ENCODE peak calls at places on chromosome 16, in nine cellular contexts. R is PC-3, J is uterus, V is heart left ventricle, X is A549, O is dorsolateral prefrontal cortex, Z is pancreas, H is transverse colon, Q is MM.1S. G is an unnamed sample.

GRCh38 chr16:67801889-67802288 is 4.5 kb downstream of the RANBP10 start:
- DNase-seq in R (no peak), J (no peak), V (no peak), X (no peak), O (no peak), Z (no peak), H (no peak), Q (no peak), G (no peak)

GRCh38 chr16:12497558-12497957 is 306.1 kb downstream of the CPPED1 start:
- DNase-seq in R (no peak), J (no peak), V (no peak), X (no peak), O (no peak), Z (no peak), H (no peak), Q (no peak), G (no peak)

GRCh38 chr16:50613281-50613991 is 65.2 kb downstream of the NKD1 start:
- DNase-seq in R (no peak), J (peak), V (no peak), X (no peak), O (no peak), Z (peak), H (no peak), Q (no peak), G (peak)

GRCh38 chr16:48963306-48963705 is 318.3 kb downstream of the CBLN1 start:
- DNase-seq in R (peak), J (no peak), V (no peak), X (peak), O (no peak), Z (no peak), H (no peak), Q (no peak), G (no peak)

GRCh38 chr16:81280393-81280792 is 34.4 kb upstream of the GAN start:
- DNase-seq in R (peak), J (no peak), V (no peak), X (no peak), O (no peak), Z (no peak), H (no peak), Q (no peak), G (no peak)

GRCh38 chr16:8537691-8538342 is 52.5 kb downstream of the TMEM114 start:
- DNase-seq in R (no peak), J (no peak), V (no peak), X (no peak), O (no peak), Z (no peak), H (no peak), Q (no peak), G (no peak)

GRCh38 chr16:66845080-66845410 is 831 bp downstream of the CA7 start:
- DNase-seq in R (no peak), J (peak), V (no peak), X (no peak), O (no peak), Z (no peak), H (no peak), Q (no peak), G (no peak)

GRCh38 chr16:4805231-4805630 is 2.8 kb upstream of the ROGDI start:
- DNase-seq in R (no peak), J (no peak), V (peak), X (no peak), O (no peak), Z (no peak), H (no peak), Q (no peak), G (no peak)

GRCh38 chr16:81497690-81498089 is 53.1 kb downstream of the CMIP start:
- DNase-seq in R (no peak), J (no peak), V (no peak), X (no peak), O (peak), Z (peak), H (no peak), Q (no peak), G (no peak)

GRCh38 chr16:30065943-30066881 is 652 bp downstream of the ALDOA start:
- DNase-seq in R (no peak), J (no peak), V (no peak), X (peak), O (no peak), Z (peak), H (peak), Q (no peak), G (no peak)

GRCh38 chr16:55672471-55672870 is 16.7 kb downstream of the SLC6A2 start:
- DNase-seq in R (no peak), J (peak), V (no peak), X (no peak), O (no peak), Z (no peak), H (no peak), Q (no peak), G (no peak)

GRCh38 chr16:30088237-30088831 is 3.4 kb downstream of the TBX6 start:
- DNase-seq in R (no peak), J (no peak), V (peak), X (no peak), O (no peak), Z (peak), H (no peak), Q (no peak), G (no peak)

DNA sequence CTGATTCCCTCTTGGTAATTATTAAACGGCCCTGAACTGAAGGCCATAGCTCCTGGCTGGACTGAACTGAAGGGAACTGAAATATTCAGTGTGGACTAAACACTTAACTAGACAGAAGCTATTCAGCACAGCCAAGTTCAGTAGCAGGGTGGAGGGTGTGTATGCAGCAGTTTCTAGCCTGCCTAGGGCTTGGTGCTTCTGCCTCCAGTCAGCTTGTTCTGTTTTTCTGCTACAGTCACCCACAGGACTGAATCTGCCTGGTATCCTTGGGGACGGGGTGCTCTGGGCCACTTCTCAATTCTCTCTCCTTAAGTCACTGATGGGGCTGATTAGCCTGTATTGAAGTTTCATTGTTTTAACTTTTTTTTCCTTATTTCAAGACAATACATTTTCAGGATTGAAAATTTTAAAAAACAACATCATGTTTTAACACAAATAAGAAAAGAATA is 77.1 kb downstream of the WWP2 start:
- DNase-seq in R (no peak), J (no peak), V (no peak), X (no peak), O (peak), Z (no peak), H (peak), Q (no peak), G (no peak)
- H3K27ac ChIP-seq in R (no peak), J (no peak), V (peak), X (no peak), O (peak), Z (peak), H (peak), Q (no peak), G (peak)

GRCh38 chr16:13926507-13926906 is 6.6 kb downstream of the ERCC4 start:
- DNase-seq in R (peak), J (no peak), V (no peak), X (no peak), O (no peak), Z (no peak), H (no peak), Q (no peak), G (no peak)
- H3K4me3 ChIP-seq in R (no peak), J (no peak), V (no peak), X (no peak), O (no peak), Z (no peak), H (no peak), Q (no peak), G (no peak)

DNA sequence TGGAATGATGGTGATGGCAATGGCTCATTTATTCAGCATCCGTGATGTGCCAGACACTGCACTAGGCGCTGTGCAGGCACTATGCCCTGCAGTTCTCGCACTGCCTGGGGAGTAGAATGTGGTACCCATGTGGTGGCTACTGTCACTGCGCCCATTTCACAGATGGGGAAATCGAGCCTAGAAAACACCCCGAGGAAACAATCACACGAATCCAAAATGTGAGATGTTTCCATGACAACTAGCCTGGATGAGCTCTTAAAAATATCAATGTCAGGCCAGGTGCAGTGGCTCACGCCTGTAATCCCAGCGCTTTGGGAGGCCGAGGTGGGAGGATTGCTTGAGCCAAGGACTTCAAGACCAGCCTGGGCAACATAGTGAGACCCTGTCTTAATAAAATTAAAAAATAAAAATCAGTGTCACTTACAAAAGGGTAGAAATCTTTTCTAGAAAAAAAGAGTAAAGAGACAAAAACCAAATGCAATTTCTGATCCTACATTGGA is 57.9 kb upstream of the TNRC6A start:
- DNase-seq in R (no peak), J (no peak), V (no peak), X (no peak), O (no peak), Z (no peak), H (no peak), Q (no peak), G (no peak)
- TF ChIP-seq CTCF in R (no peak), J (no peak), V (no peak), X (no peak), O (no peak), Z (no peak), H (no peak), Q (no peak), G (no peak)

GRCh38 chr16:82633964-82634600 is 7.3 kb downstream of the CDH13 start:
- DNase-seq in R (peak), J (no peak), V (peak), X (no peak), O (peak), Z (no peak), H (peak), Q (no peak), G (no peak)

GRCh38 chr16:82634955-82635610 is 8.3 kb downstream of the CDH13 start:
- DNase-seq in R (no peak), J (no peak), V (no peak), X (no peak), O (no peak), Z (no peak), H (no peak), Q (no peak), G (no peak)

GRCh38 chr16:82636958-82637357 is 10.2 kb downstream of the CDH13 start:
- DNase-seq in R (no peak), J (no peak), V (no peak), X (no peak), O (no peak), Z (no peak), H (no peak), Q (no peak), G (no peak)

GRCh38 chr16:82638095-82638798 is 11.5 kb downstream of the CDH13 start:
- DNase-seq in R (peak), J (no peak), V (no peak), X (no peak), O (no peak), Z (no peak), H (no peak), Q (no peak), G (no peak)

GRCh38 chr16:82636485-82636884 is 9.7 kb downstream of the CDH13 start:
- DNase-seq in R (no peak), J (no peak), V (no peak), X (no peak), O (no peak), Z (no peak), H (no peak), Q (no peak), G (no peak)
- H3K27ac ChIP-seq in R (no peak), J (no peak), V (no peak), X (no peak), O (no peak), Z (no peak), H (peak), Q (no peak), G (no peak)

GRCh38 chr16:28834873-28835863 is 11.0 kb downstream of the TUFM start:
- DNase-seq in R (no peak), J (no peak), V (no peak), X (no peak), O (no peak), Z (peak), H (no peak), Q (no peak), G (no peak)

GRCh38 chr16:28838558-28838918 is 7.6 kb downstream of the TUFM start:
- DNase-seq in R (no peak), J (no peak), V (no peak), X (no peak), O (no peak), Z (no peak), H (no peak), Q (no peak), G (no peak)

GRCh38 chr16:28835864-28836760 is 10.0 kb downstream of the TUFM start:
- DNase-seq in R (no peak), J (no peak), V (no peak), X (no peak), O (no peak), Z (peak), H (no peak), Q (no peak), G (no peak)

GRCh38 chr16:28837672-28838557 is 8.2 kb downstream of the TUFM start:
- DNase-seq in R (no peak), J (no peak), V (no peak), X (no peak), O (no peak), Z (no peak), H (no peak), Q (no peak), G (no peak)

DNA sequence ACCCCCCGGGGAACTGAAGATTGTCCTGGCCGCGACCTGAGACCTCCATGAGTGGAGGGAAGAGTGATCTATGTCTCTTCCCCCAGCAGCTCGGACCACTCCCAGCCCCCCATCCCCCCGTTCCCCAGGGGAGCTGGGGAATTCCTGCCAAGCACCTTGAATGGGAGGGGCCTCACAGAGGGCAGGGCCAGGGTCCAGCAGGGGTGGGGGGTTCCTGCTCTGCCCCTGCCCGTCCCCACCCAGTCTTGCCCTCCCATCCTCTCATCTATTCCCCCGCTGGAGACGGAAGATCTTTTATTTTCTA is 9.4 kb downstream of the TUFM start:
- DNase-seq in R (no peak), J (no peak), V (no peak), X (no peak), O (no peak), Z (no peak), H (no peak), Q (no peak), G (no peak)
- H3K4me3 ChIP-seq in R (no peak), J (no peak), V (no peak), X (no peak), O (no peak), Z (no peak), H (no peak), Q (no peak), G (no peak)

DNA sequence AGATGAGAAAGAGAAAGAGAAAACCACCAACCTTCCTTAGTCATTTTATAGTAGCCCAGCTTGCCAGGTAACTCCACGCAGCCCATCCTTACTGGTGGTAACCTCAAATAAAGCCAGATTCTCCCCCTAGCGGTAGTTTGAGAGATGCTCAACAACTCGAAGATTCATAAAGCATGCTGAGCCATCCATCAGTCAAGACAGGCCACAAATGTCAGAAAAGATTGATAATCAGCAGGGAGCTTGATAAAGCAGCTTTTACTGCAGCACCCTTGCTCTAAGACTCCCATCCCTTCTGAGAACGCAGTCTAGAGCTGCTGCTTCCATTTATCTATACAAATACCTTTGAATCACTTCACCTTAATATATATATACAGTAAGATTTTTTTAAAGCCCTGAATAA is 451.5 kb upstream of the HSBP1 start:
- DNase-seq in R (peak), J (no peak), V (no peak), X (peak), O (no peak), Z (no peak), H (no peak), Q (peak), G (no peak)
- TF ChIP-seq CTCF in R (peak), J (peak), V (peak), X (peak), O (peak), Z (peak), H (peak), Q (peak), G (peak)

GRCh38 chr16:70522216-70523000 is 946 bp downstream of the COG4 start:
- DNase-seq in R (no peak), J (no peak), V (no peak), X (no peak), O (no peak), Z (no peak), H (no peak), Q (peak), G (no peak)
- H3K27ac ChIP-seq in R (peak), J (no peak), V (no peak), X (peak), O (no peak), Z (no peak), H (peak), Q (peak), G (no peak)

GRCh38 chr16:89711601-89712475 is 8.9 kb downstream of the VPS9D1 start:
- DNase-seq in R (peak), J (no peak), V (no peak), X (peak), O (no peak), Z (peak), H (peak), Q (peak), G (no peak)
- H3K4me3 ChIP-seq in R (peak), J (no peak), V (no peak), X (peak), O (no peak), Z (peak), H (peak), Q (peak), G (peak)

GRCh38 chr16:27273670-27274522 is 5.3 kb upstream of the NSMCE1 start:
- DNase-seq in R (peak), J (no peak), V (no peak), X (peak), O (no peak), Z (no peak), H (peak), Q (no peak), G (no peak)
- TF ChIP-seq CTCF in R (no peak), J (no peak), V (no peak), X (no peak), O (no peak), Z (no peak), H (peak), Q (no peak), G (no peak)

GRCh38 chr16:85698459-85699223 is 9.9 kb upstream of the GINS2 start:
- DNase-seq in R (no peak), J (no peak), V (no peak), X (no peak), O (no peak), Z (no peak), H (no peak), Q (no peak), G (no peak)
- H3K27ac ChIP-seq in R (no peak), J (no peak), V (no peak), X (no peak), O (no peak), Z (no peak), H (no peak), Q (no peak), G (no peak)